ENCODE peak calls at places on chromosomes 4 and X, in seven cellular contexts. N is lower lobe of right lung, U is hepatocyte, J is thyroid gland, G is ascending aorta, S is PC-3, A is endothelial cell of umbilical vein. K is an unnamed sample.

GRCh38 chrX:50770702-50771101 is 43.3 kb downstream of the SHROOM4 start:
- DNase-seq in A (peak; percentile 52), U (peak; percentile 71), G (no peak), J (peak; percentile 83), S (no peak), N (peak; percentile 75), K (no peak)

GRCh38 chr4:6714954-6715353 is 1.0 kb upstream of the BLOC1S4 start:
- DNase-seq in J (no peak), A (no peak), N (no peak), G (no peak), U (no peak), S (no peak), K (no peak)

GRCh38 chrX:13699183-13699826 is 10.4 kb downstream of the RAB9A start:
- DNase-seq in J (no peak), G (no peak), S (no peak), N (no peak), U (peak; percentile 50), A (peak; percentile 15), K (no peak)

GRCh38 chr4:154004450-154004849 is 215.6 kb upstream of the SFRP2 start:
- DNase-seq in N (no peak), U (no peak), G (no peak), A (no peak), J (no peak), S (no peak), K (peak; percentile 49)

GRCh38 chr4:39044364-39044946 is 12.2 kb upstream of the TMEM156 start:
- DNase-seq in N (peak; percentile 93), J (peak; percentile 94), A (peak; percentile 94), S (peak; percentile 84), G (peak; percentile 95), U (peak; percentile 95), K (peak; percentile 90)

GRCh38 chr4:74054483-74055032 is 16.1 kb upstream of the CXCL3 start:
- DNase-seq in A (no peak), U (no peak), N (no peak), J (no peak), G (no peak), S (no peak), K (no peak)

GRCh38 chrX:133985164-133986007 is at the start of gene GPC3:
- DNase-seq in N (peak; percentile 41), A (peak; percentile 8), G (no peak), J (peak; percentile 36), U (peak; percentile 71), S (no peak), K (no peak)

GRCh38 chr4:172232966-172233365 is 419.8 kb downstream of the GALNTL6 start:
- DNase-seq in A (no peak), G (no peak), J (no peak), S (no peak), U (no peak), N (no peak), K (no peak)

GRCh38 chr4:139082750-139083532 is 67.4 kb downstream of the NOCT start:
- DNase-seq in A (peak; percentile 99), S (peak; percentile 97), G (peak; percentile 99), N (peak; percentile 97), J (peak; percentile 97), U (peak; percentile 96), K (peak; percentile 97)

GRCh38 chr4:2083116-2083825 is 24.1 kb downstream of the NAT8L start:
- DNase-seq in A (no peak), N (no peak), J (no peak), G (no peak), U (no peak), S (no peak), K (peak; percentile 5)

GRCh38 chr4:2797545-2798305 is 4.8 kb downstream of the SH3BP2 start:
- DNase-seq in J (peak; percentile 60), S (no peak), N (peak; percentile 54), U (no peak), G (peak; percentile 60), A (no peak), K (peak; percentile 73)

GRCh38 chr4:1248262-1249147 is at the start of gene CTBP1:
- DNase-seq in U (peak; percentile 96), J (peak; percentile 72), G (peak; percentile 85), S (peak; percentile 78), N (peak; percentile 85), A (peak; percentile 86), K (peak; percentile 61)

DNA sequence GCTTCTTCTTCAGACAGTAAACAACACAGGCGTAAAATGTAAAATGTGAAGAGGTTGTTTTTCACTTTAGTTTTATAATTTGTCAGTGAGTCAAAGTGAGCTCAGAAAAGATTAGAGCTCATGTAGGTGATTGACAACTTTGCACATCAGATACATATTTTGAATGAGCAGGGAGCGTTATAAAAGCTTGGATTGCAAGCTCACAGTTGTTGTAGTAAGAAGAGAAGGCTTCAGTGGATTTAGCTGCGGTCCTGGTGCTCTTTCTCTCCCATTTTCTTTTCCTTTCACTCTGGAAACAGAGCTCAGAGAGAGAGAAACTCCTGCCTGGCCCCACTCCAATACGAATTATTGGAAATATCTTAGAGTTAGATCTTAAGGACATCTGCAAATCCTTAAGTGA is 26.4 kb downstream of the MTMR1 start:
- DNase-seq in U (no peak), G (no peak), J (no peak), N (no peak), A (no peak), S (no peak), K (no peak)
- H3K27ac ChIP-seq in U (no peak overlapping the region), G (no peak overlapping the region), J (no peak overlapping the region), N (no peak overlapping the region), A (no peak overlapping the region), S (no peak overlapping the region), K (no peak overlapping the region)

DNA sequence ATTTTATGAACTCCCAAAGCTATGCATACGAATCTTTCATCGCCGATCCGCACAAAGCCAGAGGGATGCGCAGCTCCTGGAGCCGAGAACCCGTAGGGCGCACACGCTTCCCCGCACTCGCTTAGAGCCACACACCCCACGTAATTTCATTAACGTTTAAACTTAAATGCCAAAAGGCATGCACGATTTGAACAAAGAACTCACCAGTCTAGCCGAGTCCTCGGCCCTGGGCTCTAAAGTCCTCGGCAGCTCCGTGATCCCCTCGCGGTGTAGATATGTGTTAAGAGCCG is 2.4 kb upstream of the FAT1 start:
- DNase-seq in A (peak; percentile 72), S (no peak), U (no peak), G (no peak), N (no peak), J (no peak), K (no peak)
- H3K27ac ChIP-seq in A (no peak overlapping the region), S (peak overlapping the region; percentile 90), U (peak overlapping the region; percentile 98), G (peak overlapping the region; percentile 95), N (peak overlapping the region; percentile 83), J (peak overlapping the region; percentile 96), K (peak overlapping the region; percentile 95)

DNA sequence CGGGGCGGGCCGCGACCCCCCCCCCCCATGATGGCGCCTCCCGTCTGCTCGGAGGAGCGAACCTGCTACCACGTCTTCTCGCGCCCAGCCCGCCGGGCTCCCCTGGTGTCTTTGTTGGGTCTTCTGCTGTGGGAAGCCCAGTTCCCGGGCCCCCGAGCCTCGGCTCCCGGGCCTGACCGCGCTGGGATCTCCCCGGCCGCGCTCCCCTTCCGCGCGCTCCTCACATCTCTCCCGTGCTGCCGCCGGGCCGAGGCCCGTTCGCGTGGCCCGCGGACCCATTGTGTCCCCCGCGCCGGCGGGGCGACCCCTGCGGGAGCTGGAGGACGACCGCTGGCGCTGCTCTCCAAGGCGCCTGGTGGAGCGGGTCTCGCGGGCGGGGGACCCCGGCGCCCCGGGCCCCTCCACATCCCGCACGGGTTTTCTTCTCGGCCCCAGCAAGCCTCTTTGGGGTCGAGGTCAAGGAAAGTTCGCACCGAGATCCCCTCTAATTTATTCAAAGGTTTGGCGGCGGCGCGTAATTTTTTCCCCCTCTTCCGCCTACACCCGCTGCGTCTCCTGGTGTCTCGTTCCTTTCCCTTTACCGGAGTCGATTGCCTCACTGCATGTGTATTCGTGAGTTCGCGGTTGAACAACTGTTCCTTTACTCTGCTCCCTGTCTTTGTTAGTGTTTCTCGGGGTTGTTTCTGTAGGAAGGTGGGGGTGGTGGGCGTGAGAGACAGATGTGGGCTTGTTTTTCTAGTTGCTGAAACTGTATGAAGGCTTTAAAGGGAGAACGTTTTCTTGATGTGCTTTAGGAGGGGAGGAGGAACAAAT is 762 bp downstream of the SMAD1 start:
- DNase-seq in U (peak; percentile 74), N (peak; percentile 62), S (peak; percentile 66), G (peak; percentile 73), A (peak; percentile 79), J (peak; percentile 47), K (peak; percentile 55)
- H3K27ac ChIP-seq in U (peak overlapping the region; percentile 99), N (peak overlapping the region; percentile 91), S (peak overlapping the region; percentile 26), G (peak overlapping the region; percentile 97), A (peak overlapping the region; percentile 60), J (peak overlapping the region; percentile 99), K (peak overlapping the region; percentile 100)

GRCh38 chrX:126165401-126165720 is 728 bp downstream of the DCAF12L2 start:
- DNase-seq in U (no peak), A (no peak), G (no peak), S (no peak), N (no peak), J (no peak), K (no peak)
- H3K27ac ChIP-seq in U (no peak overlapping the region), A (no peak overlapping the region), G (no peak overlapping the region), S (no peak overlapping the region), N (no peak overlapping the region), J (no peak overlapping the region), K (no peak overlapping the region)

GRCh38 chrX:46961574-46962279 is 49.5 kb downstream of the JADE3 start:
- DNase-seq in N (no peak), U (no peak), A (no peak), J (no peak), S (no peak), G (no peak), K (no peak)

GRCh38 chrX:46957299-46957698 is 45.1 kb downstream of the JADE3 start:
- DNase-seq in U (no peak), N (no peak), J (no peak), G (no peak), A (peak; percentile 8), S (peak; percentile 34), K (no peak)

GRCh38 chrX:46959985-46960700 is 47.9 kb downstream of the JADE3 start:
- DNase-seq in J (no peak), A (no peak), G (no peak), S (no peak), N (no peak), U (no peak), K (no peak)

GRCh38 chrX:46961097-46961496 is 48.9 kb downstream of the JADE3 start:
- DNase-seq in J (no peak), G (no peak), A (no peak), U (no peak), N (no peak), S (no peak), K (no peak)

GRCh38 chrX:46959101-46959500 is 46.9 kb downstream of the JADE3 start:
- DNase-seq in J (peak; percentile 3), N (no peak), U (no peak), A (no peak), G (no peak), S (no peak), K (no peak)
- H3K27ac ChIP-seq in J (no peak overlapping the region), N (no peak overlapping the region), U (no peak overlapping the region), A (no peak overlapping the region), G (no peak overlapping the region), S (no peak overlapping the region), K (no peak overlapping the region)

GRCh38 chr4:40516651-40517050 is 113.0 kb downstream of the RBM47 start:
- DNase-seq in N (no peak), A (no peak), U (peak; percentile 22), G (no peak), J (no peak), S (no peak), K (no peak)
- H3K27ac ChIP-seq in N (no peak overlapping the region), A (no peak overlapping the region), U (peak overlapping the region; percentile 95), G (no peak overlapping the region), J (peak overlapping the region; percentile 95), S (no peak overlapping the region), K (peak overlapping the region; percentile 1)

K was measured in breast epithelium.